ENCODE peak calls at places on chromosomes 3 and 15, in six cellular contexts. K is brain microvascular endothelial cell, C is neural progenitor cell, S is Peyer's patch, N is stomach, I is bronchial epithelial cell. Q is an unnamed sample. For H3K27me3, the result is how much of the 10 kb centered on the place peaks cover.

GRCh38 chr3:149548729-149549065 is 74.2 kb downstream of the TM4SF4 start:
- DNase-seq in K (no peak), I (no peak), N (no peak), S (no peak), C (no peak), Q (no peak)

GRCh38 chr3:138196023-138196422 is 8.9 kb downstream of the ARMC8 start:
- DNase-seq in I (peak), S (no peak), C (no peak), K (no peak), N (no peak), Q (no peak)

GRCh38 chr15:52559583-52559982 is 9.2 kb downstream of the ARPP19 start:
- DNase-seq in N (no peak), C (no peak), K (peak), S (no peak), I (peak), Q (no peak)

GRCh38 chr3:61847784-61848462 is 286.6 kb downstream of the PTPRG start:
- DNase-seq in K (no peak), C (no peak), I (no peak), S (peak), N (peak), Q (no peak)

GRCh38 chr3:27349832-27350231 is 19.4 kb downstream of the NEK10 start:
- DNase-seq in I (peak), K (no peak), S (no peak), C (no peak), N (no peak), Q (no peak)

GRCh38 chr3:15261274-15261673 is 55.2 kb downstream of the CAPN7 start:
- DNase-seq in K (no peak), S (no peak), I (no peak), N (no peak), C (no peak), Q (no peak)

GRCh38 chr3:141544697-141545096 is 57.9 kb downstream of the RASA2 start:
- DNase-seq in S (no peak), N (no peak), I (no peak), C (no peak), K (no peak), Q (no peak)

GRCh38 chr15:97521894-97522293 is 438.6 kb upstream of the ARRDC4 start:
- DNase-seq in S (no peak), I (no peak), K (no peak), N (no peak), C (peak), Q (peak)

GRCh38 chr15:62988701-62989100 is 53.8 kb upstream of the TPM1 start:
- DNase-seq in C (no peak), I (no peak), S (no peak), N (no peak), K (no peak), Q (no peak)

GRCh38 chr3:69250014-69250413 is 127.6 kb upstream of the LMOD3 start:
- DNase-seq in N (peak), I (no peak), S (peak), K (no peak), C (peak), Q (no peak)

GRCh38 chr3:194808709-194809108 is 123.0 kb downstream of the FAM43A start:
- DNase-seq in S (no peak), N (no peak), I (peak), K (peak), C (no peak), Q (no peak)

GRCh38 chr3:98453827-98454226 is 9.2 kb upstream of the OR5K1 start:
- DNase-seq in S (no peak), K (no peak), I (no peak), C (no peak), N (no peak), Q (no peak)

GRCh38 chr3:7504886-7505775 is 644.2 kb downstream of the GRM7 start:
- DNase-seq in C (no peak), I (peak), K (peak), N (no peak), S (no peak), Q (no peak)

GRCh38 chr3:60027335-60027734 is 977.5 kb upstream of the CFAP20DC start:
- DNase-seq in K (no peak), C (no peak), S (no peak), I (no peak), N (no peak), Q (no peak)

GRCh38 chr15:30872341-30872748 is 31.4 kb upstream of the FAN1 start:
- DNase-seq in S (no peak), K (peak), N (no peak), C (no peak), I (peak), Q (no peak)

GRCh38 chr15:59703979-59704796 is 15.1 kb upstream of the BNIP2 start:
- DNase-seq in N (no peak), S (no peak), C (no peak), K (no peak), I (peak), Q (peak)

GRCh38 chr15:92449476-92449875 is 55.8 kb downstream of the ST8SIA2 start:
- DNase-seq in C (no peak), N (no peak), S (no peak), I (peak), K (peak), Q (no peak)

GRCh38 chr3:167209011-167209410 is 171.1 kb downstream of the ZBBX start:
- DNase-seq in I (no peak), C (no peak), N (no peak), S (no peak), K (no peak), Q (no peak)

GRCh38 chr3:126720596-126720995 is 16.6 kb downstream of the CHCHD6 start:
- DNase-seq in S (no peak), N (no peak), K (no peak), I (no peak), C (no peak), Q (no peak)

GRCh38 chr15:43493687-43494472 is 924 bp upstream of the TP53BP1 start:
- DNase-seq in S (no peak), C (no peak), K (no peak), N (no peak), I (no peak), Q (no peak)

GRCh38 chr15:40593588-40594428 is at the start of gene KNL1:
- DNase-seq in N (peak), S (peak), I (peak), K (peak), C (peak), Q (peak)

GRCh38 chr15:40593130-40593529 is 919 bp upstream of the KNL1 start:
- DNase-seq in S (no peak), K (no peak), I (no peak), C (no peak), N (no peak), Q (no peak)

GRCh38 chr15:40595773-40596172 is 1.7 kb downstream of the KNL1 start:
- DNase-seq in N (no peak), C (no peak), K (no peak), I (no peak), S (no peak), Q (no peak)

GRCh38 chr15:40595219-40595618 is 1.2 kb downstream of the KNL1 start:
- DNase-seq in C (no peak), S (no peak), I (no peak), K (no peak), N (no peak), Q (no peak)

DNA sequence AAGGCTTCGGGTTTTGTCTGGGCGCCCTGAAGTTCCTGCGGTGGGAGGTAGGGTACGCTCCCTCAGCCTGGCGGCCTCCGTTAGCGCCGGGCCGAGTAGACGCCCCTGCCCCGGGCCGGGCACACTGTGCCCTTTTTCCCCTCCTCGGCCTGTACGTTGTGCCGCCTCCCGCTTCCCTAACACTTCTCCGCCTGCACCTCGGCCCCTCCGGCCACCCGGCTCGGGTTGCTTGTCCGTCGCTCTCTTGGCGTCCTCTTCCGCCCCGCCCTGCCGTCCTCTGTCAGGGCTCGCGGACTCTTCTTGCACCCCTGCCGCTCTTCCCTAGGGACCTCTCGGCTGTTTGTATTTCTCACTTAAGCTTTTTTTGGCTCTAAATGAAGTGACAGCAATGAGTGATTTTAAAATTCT is 384 bp downstream of the KNL1 start:
- DNase-seq in C (peak), S (peak), N (no peak), I (peak), K (peak), Q (peak)
- TF ChIP-seq CTCF in C (no peak), S (no peak), N (peak), I (peak), K (peak), Q (no peak)

GRCh38 chr3:114216186-114216970 is 21.0 kb downstream of the ZNF80 start:
- DNase-seq in C (no peak), S (no peak), N (no peak), K (peak), I (no peak), Q (no peak)

GRCh38 chr3:114218578-114219185 is 18.7 kb downstream of the ZNF80 start:
- DNase-seq in K (no peak), I (no peak), S (no peak), N (no peak), C (no peak), Q (no peak)

GRCh38 chr3:114219741-114220140 is 17.6 kb downstream of the ZNF80 start:
- DNase-seq in N (no peak), C (no peak), I (no peak), S (no peak), K (no peak), Q (no peak)

GRCh38 chr3:114217266-114217665 is 20.1 kb downstream of the ZNF80 start:
- DNase-seq in N (no peak), C (no peak), K (no peak), S (no peak), I (no peak), Q (no peak)

DNA sequence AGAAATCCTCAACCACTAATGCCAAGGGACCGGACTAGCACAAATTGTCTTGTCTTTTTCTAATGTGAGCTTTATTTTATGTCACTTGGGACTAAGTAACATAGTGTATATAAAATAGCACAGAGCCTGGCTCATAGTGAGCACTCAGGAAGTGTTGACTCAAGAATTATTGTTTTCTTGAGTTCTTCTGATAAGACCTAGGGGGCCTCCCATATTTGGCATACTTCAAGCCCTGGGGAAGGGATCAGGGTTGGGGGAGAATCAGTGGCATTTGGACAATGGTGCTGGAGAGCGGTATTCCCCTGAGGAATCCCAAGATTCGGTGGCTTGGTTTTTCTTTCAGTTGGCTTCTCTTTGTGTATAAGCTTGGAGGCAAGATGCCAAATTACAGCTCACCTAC is 19.4 kb downstream of the ZNF80 start:
- DNase-seq in N (no peak), C (no peak), I (no peak), K (no peak), S (no peak), Q (no peak)
- H3K27me3 ChIP-seq in N (under half), C (under half), I (under half), K (under half), S (under half), Q (under half)

DNA sequence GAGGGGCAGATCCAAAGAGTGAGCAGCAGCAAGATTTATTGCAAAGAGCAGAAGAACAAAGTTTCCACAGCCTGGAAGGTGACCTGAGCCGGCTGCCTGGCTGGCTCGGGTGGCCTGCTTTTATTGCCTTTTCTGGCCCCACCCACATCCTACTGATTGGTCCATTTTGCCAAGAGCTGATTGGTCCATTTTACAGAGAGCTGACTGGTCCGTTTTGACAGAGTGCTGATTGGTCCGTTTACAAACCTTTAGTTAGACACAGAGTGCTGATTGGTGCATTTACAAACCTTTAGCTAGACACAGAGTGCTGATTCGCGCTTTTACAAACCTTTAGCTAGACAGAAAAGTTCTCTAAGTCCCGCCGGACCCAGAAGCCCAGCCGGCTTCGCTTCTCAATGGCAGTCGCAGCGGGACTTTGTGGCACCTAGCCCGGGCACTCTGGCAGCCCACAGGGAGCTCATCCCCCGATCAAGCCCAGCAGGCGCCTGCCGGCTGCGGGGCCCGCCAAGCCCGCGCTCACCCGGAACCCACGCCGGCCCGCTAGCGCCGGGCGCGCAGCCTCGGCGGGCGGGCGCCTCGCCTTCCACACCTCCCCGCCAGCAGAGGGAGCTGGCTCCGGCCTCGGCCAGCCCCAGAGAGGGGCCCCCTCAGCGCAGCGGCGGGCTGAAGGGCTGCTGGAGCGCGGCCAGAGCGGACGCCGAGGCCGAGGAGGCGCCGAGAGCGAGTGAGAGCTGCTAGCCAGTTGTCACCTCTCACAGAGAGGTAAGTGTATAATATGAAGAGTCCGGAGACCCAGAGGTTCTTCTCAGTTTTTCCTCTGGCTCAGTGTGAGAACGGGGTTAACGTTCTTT is 339.2 kb downstream of the CHL1 start:
- DNase-seq in S (peak), I (peak), K (peak), N (no peak), C (peak), Q (no peak)
- TF ChIP-seq CTCF in S (no peak), I (peak), K (no peak), N (no peak), C (peak), Q (no peak)

DNA sequence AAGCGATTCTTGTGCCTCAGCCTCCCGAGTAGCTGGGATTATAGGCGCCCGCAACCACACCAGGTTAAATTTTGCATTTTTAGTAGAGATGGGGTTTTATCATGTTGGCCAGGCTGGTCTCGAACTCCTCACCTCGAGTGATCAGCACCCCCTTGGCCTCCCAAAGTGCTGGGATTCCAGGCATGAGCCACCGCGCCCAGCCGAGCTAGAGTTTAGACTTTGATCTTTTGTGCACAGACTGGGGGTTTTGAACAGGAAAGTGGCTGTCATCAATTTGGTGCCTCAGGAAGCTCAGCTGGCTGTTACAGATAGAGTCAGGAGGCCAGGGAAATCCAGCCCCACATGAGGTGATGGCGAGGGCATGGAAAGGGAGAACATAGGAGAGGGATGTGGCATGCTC is 19.3 kb upstream of the IREB2 start:
- DNase-seq in N (no peak), I (no peak), S (no peak), K (no peak), C (no peak), Q (no peak)
- H3K27me3 ChIP-seq in N (under half), I (under half), S (under half), K (under half), C (under half), Q (under half)

DNA sequence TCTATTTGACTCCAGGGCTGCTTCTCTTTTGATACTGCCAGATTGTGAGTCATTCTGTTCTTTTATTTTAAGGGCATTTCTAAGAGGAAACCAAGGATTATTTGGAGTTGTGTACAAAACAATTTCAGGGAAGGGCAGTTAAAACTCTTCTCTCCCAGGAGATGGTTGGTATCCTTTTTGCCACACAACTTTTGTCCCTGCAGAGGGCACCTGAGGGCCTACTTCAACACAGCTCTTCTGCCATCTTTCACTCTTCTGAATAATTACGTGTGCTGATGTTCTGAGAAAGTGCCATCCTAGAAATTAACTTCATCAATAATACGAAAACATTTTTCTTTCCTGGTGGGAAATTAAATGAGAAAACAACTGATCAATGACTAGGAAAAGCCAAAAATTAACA is 75.7 kb upstream of the GADL1 start:
- DNase-seq in N (no peak), I (peak), K (no peak), C (no peak), S (no peak), Q (no peak)
- TF ChIP-seq CTCF in N (no peak), I (peak), K (peak), C (peak), S (peak), Q (no peak)

DNA sequence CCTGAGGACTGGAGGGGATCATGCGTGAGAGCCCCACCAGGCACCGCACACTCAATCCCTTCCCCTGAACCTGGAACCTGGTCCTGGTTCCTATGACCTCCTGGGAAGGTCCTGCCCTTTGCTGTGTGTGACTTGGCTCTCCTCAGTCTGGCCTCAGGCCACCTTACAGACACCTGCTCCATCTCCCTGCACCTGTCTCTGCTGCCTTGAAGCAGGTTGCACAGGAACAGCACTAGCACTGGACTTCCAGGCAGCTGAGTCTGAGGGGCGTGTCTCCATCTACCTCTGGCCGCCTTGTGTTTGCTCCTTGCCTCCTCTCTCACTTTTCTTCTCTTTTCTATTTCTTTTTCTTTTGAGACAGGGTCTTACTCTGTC is 15.4 kb downstream of the PSTPIP1 start:
- DNase-seq in C (no peak), K (no peak), I (no peak), N (no peak), S (no peak), Q (no peak)
- H3K27me3 ChIP-seq in C (under half), K (under half), I (under half), N (under half), S (under half), Q (under half)